ENCODE peak calls at places on chromosomes 7 and 10, in five cellular contexts. K is heart left ventricle, Q is fibroblast of pulmonary artery, W is AG09309, Y is astrocyte of the spinal cord. A is an unnamed sample.

GRCh38 chr7:102890292-102890970 is 22.4 kb upstream of the LRRC17 start:
- DNase-seq in K (no peak), Q (peak), W (no peak), Y (peak), A (peak)

GRCh38 chr7:91239171-91239604 is 25.0 kb upstream of the FZD1 start:
- DNase-seq in K (no peak), Q (peak), W (no peak), Y (peak), A (peak)

GRCh38 chr7:94289071-94289470 is 105.6 kb upstream of the COL1A2 start:
- DNase-seq in K (peak), Q (peak), W (peak), Y (peak), A (peak)

GRCh38 chr10:92695679-92696605 is 6.2 kb downstream of the HHEX start:
- DNase-seq in K (no peak), Q (peak), W (no peak), Y (peak), A (no peak)

GRCh38 chr10:1328951-1329614 is 272.9 kb downstream of the WDR37 start:
- DNase-seq in K (no peak), Q (no peak), W (no peak), Y (no peak), A (no peak)

GRCh38 chr10:110782616-110783015 is 89.1 kb upstream of the PDCD4 start:
- DNase-seq in K (no peak), Q (no peak), W (no peak), Y (no peak), A (no peak)

GRCh38 chr10:63120554-63120953 is 12.6 kb upstream of the NRBF2 start:
- DNase-seq in K (peak), Q (peak), W (peak), Y (peak), A (no peak)

GRCh38 chr10:85580585-85580984 is 786.0 kb downstream of the GRID1 start:
- DNase-seq in K (no peak), Q (no peak), W (no peak), Y (no peak), A (no peak)

GRCh38 chr10:86711957-86712708 is 43.8 kb downstream of the LDB3 start:
- DNase-seq in K (peak), Q (peak), W (no peak), Y (peak), A (no peak)

GRCh38 chr10:23449677-23450220 is 10.9 kb downstream of the OTUD1 start:
- DNase-seq in K (no peak), Q (no peak), W (no peak), Y (no peak), A (no peak)

GRCh38 chr10:8511026-8511425 is 456.5 kb downstream of the GATA3 start:
- DNase-seq in K (no peak), Q (no peak), W (no peak), Y (no peak), A (no peak)

GRCh38 chr7:1542841-1543747 is 12.6 kb downstream of the MAFK start:
- DNase-seq in K (peak), Q (no peak), W (no peak), Y (no peak), A (no peak)

GRCh38 chr10:42982886-42983594 is 93.8 kb upstream of the RET start:
- DNase-seq in K (no peak), Q (no peak), W (no peak), Y (no peak), A (no peak)

GRCh38 chr7:390761-391410 is 100.9 kb downstream of the FOXL3 start:
- DNase-seq in K (peak), Q (no peak), W (no peak), Y (no peak), A (no peak)

GRCh38 chr10:96401036-96401435 is 42.2 kb upstream of the OPALIN start:
- DNase-seq in K (no peak), Q (no peak), W (no peak), Y (no peak), A (no peak)

GRCh38 chr10:15084502-15084922 is 4.1 kb downstream of the ACBD7 start:
- DNase-seq in K (no peak), Q (peak), W (peak), Y (peak), A (peak)

GRCh38 chr10:104317195-104318095 is 20.8 kb downstream of the ITPRIP start:
- DNase-seq in K (no peak), Q (peak), W (peak), Y (no peak), A (no peak)

GRCh38 chr7:117269895-117270294 is 53.0 kb downstream of the WNT2 start:
- DNase-seq in K (no peak), Q (peak), W (peak), Y (peak), A (peak)

DNA sequence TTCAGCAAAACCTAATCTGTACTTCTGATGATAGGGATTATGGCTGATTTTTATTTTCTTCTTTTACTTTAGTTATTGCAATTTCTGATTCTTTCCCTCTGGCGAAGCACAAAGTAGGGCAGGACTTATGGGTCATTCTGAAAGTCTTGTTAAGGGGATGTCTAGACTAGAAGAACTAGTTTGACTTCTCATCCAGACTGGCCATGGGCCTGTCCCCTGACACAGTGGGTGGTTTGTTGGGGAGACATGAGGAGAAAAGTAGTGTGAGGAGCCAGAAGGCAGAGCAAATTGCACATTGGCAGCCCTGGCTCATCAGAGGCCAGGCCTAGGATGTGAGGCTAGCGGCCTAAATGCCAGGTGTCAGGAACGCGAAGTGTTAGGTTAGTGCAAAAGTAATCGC is 152.8 kb downstream of the RTKN2 start:
- DNase-seq in K (no peak), Q (no peak), W (no peak), Y (no peak), A (no peak)
- H3K4me3 ChIP-seq in K (no peak), Q (no peak), W (no peak), Y (no peak), A (no peak)

DNA sequence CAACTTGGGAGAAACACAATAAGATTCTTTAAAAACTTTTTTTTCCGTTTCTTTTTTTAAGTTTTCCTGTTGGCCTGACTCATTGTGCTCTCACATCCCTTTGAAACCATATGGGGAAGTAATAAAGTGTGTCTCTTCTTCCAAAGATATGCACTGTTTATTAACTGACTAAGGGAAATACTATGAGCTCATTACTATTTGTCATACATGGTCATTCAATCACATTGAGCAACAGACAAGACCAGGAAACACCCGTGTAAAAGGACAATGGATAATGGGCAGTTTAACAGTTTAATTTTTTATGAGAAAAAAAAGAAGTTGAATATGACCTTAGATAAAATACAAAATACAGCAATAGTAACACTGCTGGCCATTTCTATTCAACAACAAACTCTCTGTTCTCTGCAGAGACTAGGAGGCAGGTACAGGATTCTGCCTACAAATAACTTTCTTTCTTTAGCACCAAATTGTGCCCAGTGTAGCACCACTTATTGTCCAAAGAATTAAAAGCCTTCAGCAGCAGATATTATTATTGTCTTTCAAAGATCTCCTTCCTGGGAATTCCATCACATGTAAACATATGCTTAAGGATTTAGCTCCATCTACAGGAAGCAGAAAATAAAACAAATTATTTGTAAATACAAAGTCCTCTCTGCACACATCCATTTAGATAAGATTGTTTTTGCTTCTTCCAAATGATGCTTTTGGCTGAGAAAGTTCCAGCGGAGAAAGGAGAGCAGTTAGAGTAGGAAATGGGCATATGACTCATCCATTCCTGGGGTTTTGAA is 55.0 kb upstream of the AKR1E2 start:
- DNase-seq in K (no peak), Q (peak), W (peak), Y (peak), A (peak)
- TF ChIP-seq CTCF in K (peak), Q (peak), W (peak), Y (no peak), A (peak)

GRCh38 chr10:114243661-114244060 is 4.6 kb downstream of the VWA2 start:
- DNase-seq in K (no peak), Q (no peak), W (no peak), Y (no peak), A (no peak)

GRCh38 chr10:114244126-114244525 is 5.1 kb downstream of the VWA2 start:
- DNase-seq in K (no peak), Q (no peak), W (no peak), Y (no peak), A (no peak)

GRCh38 chr10:114239994-114240345 is 916 bp downstream of the VWA2 start:
- DNase-seq in K (no peak), Q (no peak), W (no peak), Y (no peak), A (no peak)

GRCh38 chr10:114242235-114242634 is 3.2 kb downstream of the VWA2 start:
- DNase-seq in K (no peak), Q (no peak), W (no peak), Y (no peak), A (no peak)

GRCh38 chr10:114239117-114239993 is at the start of gene VWA2:
- DNase-seq in K (peak), Q (no peak), W (no peak), Y (no peak), A (no peak)
- H3K4me3 ChIP-seq in K (peak), Q (no peak), W (no peak), Y (no peak), A (peak)

DNA sequence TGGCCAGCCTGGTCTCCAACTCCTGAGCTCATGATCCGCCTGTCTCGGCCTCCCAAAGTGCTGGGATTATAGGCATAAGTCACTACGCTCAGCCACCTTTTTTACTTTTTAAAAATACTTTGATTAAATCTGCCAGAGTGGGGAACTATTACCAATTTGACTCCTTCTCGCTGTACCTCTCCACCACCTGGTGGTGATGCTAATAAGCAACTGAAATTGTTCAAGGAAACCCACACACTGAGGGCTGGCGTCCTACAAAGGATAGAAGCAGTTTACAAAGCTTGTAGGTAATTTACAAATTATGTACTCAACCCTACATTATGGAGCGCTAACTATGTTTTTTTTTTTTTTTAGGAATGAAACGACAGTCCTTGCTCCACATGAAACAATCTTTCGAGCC is 111.1 kb downstream of the CPED1 start:
- DNase-seq in K (no peak), Q (no peak), W (no peak), Y (no peak), A (no peak)
- TF ChIP-seq CTCF in K (no peak), Q (no peak), W (peak), Y (no peak), A (peak)

GRCh38 chr7:27185013-27185707 is at the start of gene HOXA11:
- DNase-seq in K (no peak), Q (peak), W (peak), Y (no peak), A (no peak)
- H3K4me3 ChIP-seq in K (peak), Q (peak), W (peak), Y (peak), A (no peak)

GRCh38 chr7:123916240-123916724 is 8.8 kb upstream of the SPAM1 start:
- DNase-seq in K (no peak), Q (peak), W (no peak), Y (peak), A (no peak)
- TF ChIP-seq CTCF in K (peak), Q (peak), W (no peak), Y (peak), A (peak)

DNA sequence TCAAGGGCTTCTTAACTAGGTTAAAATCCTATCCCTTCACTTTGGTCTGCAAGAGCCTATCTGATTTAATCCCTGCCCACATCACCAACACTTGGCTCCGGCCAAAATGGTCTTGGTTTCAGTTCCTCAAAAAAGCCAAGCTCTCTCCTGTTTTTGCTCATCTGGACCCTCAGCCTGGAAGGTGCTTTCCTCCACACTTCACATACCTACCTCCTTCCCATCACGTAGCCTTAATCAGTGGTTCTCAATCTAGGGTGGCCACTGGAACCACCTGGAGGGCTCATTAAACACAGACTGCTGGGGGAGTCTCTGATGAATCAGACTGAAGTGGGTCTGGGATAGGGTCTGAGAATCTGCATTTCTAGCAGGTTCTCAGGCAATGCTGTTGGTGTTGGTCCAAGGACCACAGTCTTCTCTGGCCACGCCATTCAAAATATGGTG is 227.0 kb upstream of the AOAH start:
- DNase-seq in K (no peak), Q (no peak), W (no peak), Y (no peak), A (no peak)
- H3K4me3 ChIP-seq in K (no peak), Q (no peak), W (no peak), Y (no peak), A (no peak)

GRCh38 chr10:6721480-6721879 is 141.4 kb upstream of the PRKCQ start:
- DNase-seq in K (peak), Q (peak), W (peak), Y (peak), A (peak)
- TF ChIP-seq CTCF in K (peak), Q (peak), W (peak), Y (peak), A (peak)

A was measured in astrocyte of the cerebellum.